ENCODE peak calls at places on chromosomes 2 and 18, in eight cellular contexts. A is endothelial cell of umbilical vein; Q is GM04504; M is HEK293T; G is mesendoderm; Y is ELR; B is T-helper 2 cell treated with Interferon-gamma antibody and Interleukin-4, amounts not matched to agents 5 μg/mL and 100 μg/mL, for 36 hours; X is AG20443. N is an unnamed sample.

GRCh38 chr2:218722419-218722818 is 11.8 kb downstream of the TTLL4 start:
- DNase-seq in A (peak; percentile 27), Q (no peak), M (no peak), G (no peak), Y (no peak), B (no peak), X (no peak), N (no peak)

GRCh38 chr2:195486987-195487644 is 169.9 kb upstream of the SLC39A10 start:
- DNase-seq in A (no peak), Q (peak; percentile 24), M (no peak), G (peak; percentile 22), Y (peak; percentile 83), B (peak; percentile 14), X (peak; percentile 27), N (peak; percentile 13)

GRCh38 chr18:78602430-78602829 is 377.2 kb upstream of the SALL3 start:
- DNase-seq in A (no peak), Q (no peak), M (no peak), G (no peak), Y (no peak), B (no peak), X (no peak), N (no peak)

GRCh38 chr2:238835726-238836301 is 12.1 kb upstream of the TWIST2 start:
- DNase-seq in A (no peak), Q (no peak), M (no peak), G (peak; percentile 17), Y (peak; percentile 26), B (no peak), X (no peak), N (no peak)

GRCh38 chr2:188701836-188702235 is 272.3 kb upstream of the COL3A1 start:
- DNase-seq in A (peak; percentile 23), Q (no peak), M (no peak), G (no peak), Y (peak; percentile 79), B (no peak), X (no peak), N (no peak)

GRCh38 chr2:215427585-215427984 is 8.3 kb downstream of the FN1 start:
- DNase-seq in A (no peak), Q (no peak), M (no peak), G (no peak), Y (no peak), B (no peak), X (no peak), N (no peak)

GRCh38 chr18:54296017-54296416 is 26.7 kb downstream of the POLI start:
- DNase-seq in A (peak; percentile 14), Q (no peak), M (no peak), G (peak; percentile 13), Y (peak; percentile 18), B (no peak), X (no peak), N (no peak)

GRCh38 chr2:23659773-23660172 is 267.1 kb downstream of the ATAD2B start:
- DNase-seq in A (no peak), Q (no peak), M (no peak), G (no peak), Y (no peak), B (no peak), X (no peak), N (no peak)

GRCh38 chr2:227182765-227183164 is 18.3 kb downstream of the COL4A3 start:
- DNase-seq in A (no peak), Q (no peak), M (no peak), G (no peak), Y (no peak), B (no peak), X (no peak), N (no peak)

GRCh38 chr2:47069628-47070154 is 85.4 kb downstream of the STPG4 start:
- DNase-seq in A (peak; percentile 34), Q (peak; percentile 73), M (no peak), G (peak; percentile 99), Y (peak; percentile 56), B (no peak), X (peak; percentile 78), N (no peak)

GRCh38 chr2:238790126-238790820 is 57.6 kb upstream of the TWIST2 start:
- DNase-seq in A (no peak), Q (peak; percentile 66), M (no peak), G (no peak), Y (peak; percentile 71), B (no peak), X (peak; percentile 79), N (no peak)

GRCh38 chr2:206256711-206257110 is 17.8 kb upstream of the ZDBF2 start:
- DNase-seq in A (no peak), Q (no peak), M (no peak), G (peak; percentile 47), Y (no peak), B (no peak), X (no peak), N (no peak)

GRCh38 chr2:233977296-233977837 is 60.2 kb downstream of the TRPM8 start:
- DNase-seq in A (no peak), Q (no peak), M (no peak), G (peak; percentile 52), Y (no peak), B (no peak), X (no peak), N (no peak)

GRCh38 chr2:216142540-216142939 is 33.4 kb downstream of the XRCC5 start:
- DNase-seq in A (no peak), Q (peak; percentile 34), M (no peak), G (no peak), Y (peak; percentile 67), B (no peak), X (peak; percentile 77), N (no peak)

N was measured in epithelial cell of proximal tubule.